ENCODE peak calls at places on chromosomes 6 and 20, in seven cellular contexts. One of them, this sample, is unnamed.

GRCh38 chr20:35947489-35947888 is 6.8 kb downstream of the SCAND1 start:
- DNase-seq in IMR-90: peak; percentile 4
- DNase-seq in ovary: no peak
- DNase-seq in right lobe of liver: peak; percentile 23
- DNase-seq in transverse colon: no peak
- DNase-seq in Peyer's patch: no peak
- DNase-seq in heart left ventricle: no peak
- DNase-seq in this sample: no peak

GRCh38 chr6:80543151-80543550 is 436.7 kb downstream of the BCKDHB start:
- DNase-seq in IMR-90: no peak
- DNase-seq in ovary: no peak
- DNase-seq in right lobe of liver: no peak
- DNase-seq in transverse colon: no peak
- DNase-seq in Peyer's patch: no peak
- DNase-seq in heart left ventricle: no peak
- DNase-seq in this sample: no peak

GRCh38 chr6:4398806-4399205 is 263.4 kb upstream of the ECI2 start:
- DNase-seq in IMR-90: peak; percentile 56
- DNase-seq in ovary: no peak
- DNase-seq in right lobe of liver: no peak
- DNase-seq in transverse colon: no peak
- DNase-seq in Peyer's patch: no peak
- DNase-seq in heart left ventricle: no peak
- DNase-seq in this sample: no peak

GRCh38 chr20:49951160-49951559 is 15.0 kb downstream of the RNF114 start:
- DNase-seq in IMR-90: peak; percentile 83
- DNase-seq in ovary: no peak
- DNase-seq in right lobe of liver: no peak
- DNase-seq in transverse colon: no peak
- DNase-seq in Peyer's patch: no peak
- DNase-seq in heart left ventricle: no peak
- DNase-seq in this sample: no peak

GRCh38 chr20:32493356-32493755 is 91.8 kb downstream of the NOL4L start:
- DNase-seq in IMR-90: no peak
- DNase-seq in ovary: no peak
- DNase-seq in right lobe of liver: no peak
- DNase-seq in transverse colon: no peak
- DNase-seq in Peyer's patch: no peak
- DNase-seq in heart left ventricle: no peak
- DNase-seq in this sample: no peak

GRCh38 chr20:25251019-25251418 is 3.1 kb downstream of the PYGB start:
- DNase-seq in IMR-90: no peak
- DNase-seq in ovary: no peak
- DNase-seq in right lobe of liver: no peak
- DNase-seq in transverse colon: peak; percentile 5
- DNase-seq in Peyer's patch: no peak
- DNase-seq in heart left ventricle: no peak
- DNase-seq in this sample: no peak

GRCh38 chr20:35467339-35468224 is 12.2 kb downstream of the CEP250 start:
- DNase-seq in IMR-90: peak; percentile 64
- DNase-seq in ovary: peak; percentile 74
- DNase-seq in right lobe of liver: no peak
- DNase-seq in transverse colon: no peak
- DNase-seq in Peyer's patch: no peak
- DNase-seq in heart left ventricle: no peak
- DNase-seq in this sample: peak; percentile 62

GRCh38 chr6:64280569-64280968 is 645.0 kb downstream of the PHF3 start:
- DNase-seq in IMR-90: peak; percentile 65
- DNase-seq in ovary: no peak
- DNase-seq in right lobe of liver: no peak
- DNase-seq in transverse colon: peak; percentile 19
- DNase-seq in Peyer's patch: no peak
- DNase-seq in heart left ventricle: no peak
- DNase-seq in this sample: peak; percentile 23

GRCh38 chr6:135104199-135104598 is 49.6 kb upstream of the HBS1L start:
- DNase-seq in IMR-90: no peak
- DNase-seq in ovary: no peak
- DNase-seq in right lobe of liver: no peak
- DNase-seq in transverse colon: no peak
- DNase-seq in Peyer's patch: no peak
- DNase-seq in heart left ventricle: no peak
- DNase-seq in this sample: no peak

GRCh38 chr6:125868252-125868651 is 77.5 kb downstream of the NCOA7 start:
- DNase-seq in IMR-90: no peak
- DNase-seq in ovary: no peak
- DNase-seq in right lobe of liver: no peak
- DNase-seq in transverse colon: no peak
- DNase-seq in Peyer's patch: no peak
- DNase-seq in heart left ventricle: no peak
- DNase-seq in this sample: no peak

GRCh38 chr6:12815884-12816600 is 99.5 kb downstream of the PHACTR1 start:
- DNase-seq in IMR-90: no peak
- DNase-seq in ovary: no peak
- DNase-seq in right lobe of liver: no peak
- DNase-seq in transverse colon: no peak
- DNase-seq in Peyer's patch: no peak
- DNase-seq in heart left ventricle: no peak
- DNase-seq in this sample: no peak

GRCh38 chr20:5688431-5688972 is 61.7 kb upstream of the SHLD1 start:
- DNase-seq in IMR-90: no peak
- DNase-seq in ovary: no peak
- DNase-seq in right lobe of liver: peak; percentile 25
- DNase-seq in transverse colon: no peak
- DNase-seq in Peyer's patch: no peak
- DNase-seq in heart left ventricle: peak; percentile 69
- DNase-seq in this sample: no peak

GRCh38 chr6:43778131-43778857 is 8.3 kb downstream of the VEGFA start:
- DNase-seq in IMR-90: no peak
- DNase-seq in ovary: no peak
- DNase-seq in right lobe of liver: peak; percentile 44
- DNase-seq in transverse colon: no peak
- DNase-seq in Peyer's patch: no peak
- DNase-seq in heart left ventricle: no peak
- DNase-seq in this sample: no peak

GRCh38 chr6:107816818-107817217 is 7.3 kb downstream of the SCML4 start:
- DNase-seq in IMR-90: no peak
- DNase-seq in ovary: peak; percentile 26
- DNase-seq in right lobe of liver: peak; percentile 51
- DNase-seq in transverse colon: no peak
- DNase-seq in Peyer's patch: no peak
- DNase-seq in heart left ventricle: no peak
- DNase-seq in this sample: no peak

GRCh38 chr6:12572884-12573824 is 143.4 kb upstream of the PHACTR1 start:
- DNase-seq in IMR-90: peak; percentile 79
- DNase-seq in ovary: no peak
- DNase-seq in right lobe of liver: no peak
- DNase-seq in transverse colon: no peak
- DNase-seq in Peyer's patch: no peak
- DNase-seq in heart left ventricle: no peak
- DNase-seq in this sample: peak; percentile 48

GRCh38 chr6:170403451-170403850 is 96.9 kb downstream of the FAM120B start:
- DNase-seq in IMR-90: peak; percentile 70
- DNase-seq in ovary: no peak
- DNase-seq in right lobe of liver: no peak
- DNase-seq in transverse colon: no peak
- DNase-seq in Peyer's patch: no peak
- DNase-seq in heart left ventricle: no peak
- DNase-seq in this sample: no peak

GRCh38 chr6:6699741-6700367 is 111.3 kb downstream of the LY86 start:
- DNase-seq in IMR-90: peak; percentile 91
- DNase-seq in ovary: peak; percentile 87
- DNase-seq in right lobe of liver: peak; percentile 53
- DNase-seq in transverse colon: peak; percentile 93
- DNase-seq in Peyer's patch: peak; percentile 80
- DNase-seq in heart left ventricle: peak; percentile 83
- DNase-seq in this sample: peak; percentile 96

GRCh38 chr20:33310327-33310899 is 27.4 kb downstream of the BPIFB1 start:
- DNase-seq in IMR-90: no peak
- DNase-seq in ovary: no peak
- DNase-seq in right lobe of liver: no peak
- DNase-seq in transverse colon: no peak
- DNase-seq in Peyer's patch: no peak
- DNase-seq in heart left ventricle: no peak
- DNase-seq in this sample: no peak

GRCh38 chr6:134826889-134827737 is 122.8 kb downstream of the ALDH8A1 start:
- DNase-seq in IMR-90: peak; percentile 81
- DNase-seq in ovary: peak; percentile 76
- DNase-seq in right lobe of liver: peak; percentile 86
- DNase-seq in transverse colon: peak; percentile 23
- DNase-seq in Peyer's patch: no peak
- DNase-seq in heart left ventricle: peak; percentile 57
- DNase-seq in this sample: peak; percentile 92

GRCh38 chr20:45987108-45987780 is 15.2 kb upstream of the ZNF335 start:
- DNase-seq in IMR-90: peak; percentile 45
- DNase-seq in ovary: no peak
- DNase-seq in right lobe of liver: peak; percentile 84
- DNase-seq in transverse colon: peak; percentile 78
- DNase-seq in Peyer's patch: peak; percentile 80
- DNase-seq in heart left ventricle: peak; percentile 54
- DNase-seq in this sample: peak; percentile 86

GRCh38 chr6:16704706-16705402 is 56.4 kb downstream of the ATXN1 start:
- DNase-seq in IMR-90: peak; percentile 79
- DNase-seq in ovary: no peak
- DNase-seq in right lobe of liver: no peak
- DNase-seq in transverse colon: no peak
- DNase-seq in Peyer's patch: no peak
- DNase-seq in heart left ventricle: no peak
- DNase-seq in this sample: no peak
- H3K4me1 ChIP-seq in IMR-90: peaks cover 13% of the 10 kb centered on the region
- H3K4me1 ChIP-seq in ovary: peaks cover 5% of the 10 kb centered on the region
- H3K4me1 ChIP-seq in right lobe of liver: peaks cover 10% of the 10 kb centered on the region
- H3K4me1 ChIP-seq in transverse colon: peaks cover 5% of the 10 kb centered on the region
- H3K4me1 ChIP-seq in Peyer's patch: no peaks in the 10 kb centered on the region
- H3K4me1 ChIP-seq in heart left ventricle: peaks cover 54% of the 10 kb centered on the region
- H3K4me1 ChIP-seq in this sample: peaks cover 25% of the 10 kb centered on the region

GRCh38 chr20:4513720-4514119 is 208.0 kb upstream of the PRND start:
- DNase-seq in IMR-90: peak; percentile 84
- DNase-seq in ovary: no peak
- DNase-seq in right lobe of liver: no peak
- DNase-seq in transverse colon: no peak
- DNase-seq in Peyer's patch: no peak
- DNase-seq in heart left ventricle: no peak
- DNase-seq in this sample: no peak
- TF ChIP-seq POLR2A in IMR-90: no peak
- TF ChIP-seq POLR2A in ovary: no peak
- TF ChIP-seq POLR2A in right lobe of liver: no peak
- TF ChIP-seq POLR2A in transverse colon: no peak
- TF ChIP-seq POLR2A in Peyer's patch: no peak
- TF ChIP-seq POLR2A in heart left ventricle: no peak
- TF ChIP-seq POLR2A in this sample: no peak

DNA sequence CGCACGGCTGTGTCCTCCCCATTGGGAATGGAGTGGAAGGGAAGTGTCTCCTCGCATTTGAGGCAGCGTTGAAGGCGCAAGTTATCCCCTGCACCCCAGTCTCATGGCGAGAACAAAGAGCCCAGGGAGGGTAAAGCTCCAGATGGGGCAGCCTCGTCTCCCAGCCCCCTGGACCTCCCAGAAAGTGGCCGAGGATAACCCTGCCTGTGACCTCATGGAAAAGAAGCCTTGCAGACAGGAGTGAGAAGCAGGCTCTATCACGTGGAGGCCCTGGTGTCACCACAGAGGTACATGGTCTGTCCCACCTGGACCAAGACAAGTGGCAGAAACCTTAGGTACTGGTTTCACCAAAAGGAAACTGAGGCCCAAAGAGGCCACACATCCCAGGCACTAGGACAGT is 134.8 kb upstream of the RPS6KA2 start:
- DNase-seq in IMR-90: no peak
- DNase-seq in ovary: no peak
- DNase-seq in right lobe of liver: no peak
- DNase-seq in transverse colon: no peak
- DNase-seq in Peyer's patch: no peak
- DNase-seq in heart left ventricle: no peak
- DNase-seq in this sample: no peak
- H3K27ac ChIP-seq in IMR-90: no peak overlapping the region
- H3K27ac ChIP-seq in ovary: no peak overlapping the region
- H3K27ac ChIP-seq in right lobe of liver: no peak overlapping the region
- H3K27ac ChIP-seq in transverse colon: no peak overlapping the region
- H3K27ac ChIP-seq in Peyer's patch: no peak overlapping the region
- H3K27ac ChIP-seq in heart left ventricle: no peak overlapping the region
- H3K27ac ChIP-seq in this sample: no peak overlapping the region

GRCh38 chr6:157217894-157218370 is 105.4 kb downstream of the TMEM242 start:
- DNase-seq in IMR-90: no peak
- DNase-seq in ovary: no peak
- DNase-seq in right lobe of liver: no peak
- DNase-seq in transverse colon: no peak
- DNase-seq in Peyer's patch: no peak
- DNase-seq in heart left ventricle: no peak
- DNase-seq in this sample: no peak

GRCh38 chr6:157221049-157221816 is 102.1 kb downstream of the TMEM242 start:
- DNase-seq in IMR-90: peak; percentile 63
- DNase-seq in ovary: peak; percentile 72
- DNase-seq in right lobe of liver: peak; percentile 86
- DNase-seq in transverse colon: peak; percentile 92
- DNase-seq in Peyer's patch: peak; percentile 90
- DNase-seq in heart left ventricle: peak; percentile 79
- DNase-seq in this sample: peak; percentile 84

GRCh38 chr6:157220485-157220884 is 102.8 kb downstream of the TMEM242 start:
- DNase-seq in IMR-90: no peak
- DNase-seq in ovary: no peak
- DNase-seq in right lobe of liver: no peak
- DNase-seq in transverse colon: no peak
- DNase-seq in Peyer's patch: no peak
- DNase-seq in heart left ventricle: no peak
- DNase-seq in this sample: no peak

GRCh38 chr6:157218371-157219198 is 104.7 kb downstream of the TMEM242 start:
- DNase-seq in IMR-90: no peak
- DNase-seq in ovary: no peak
- DNase-seq in right lobe of liver: no peak
- DNase-seq in transverse colon: no peak
- DNase-seq in Peyer's patch: no peak
- DNase-seq in heart left ventricle: no peak
- DNase-seq in this sample: no peak

DNA sequence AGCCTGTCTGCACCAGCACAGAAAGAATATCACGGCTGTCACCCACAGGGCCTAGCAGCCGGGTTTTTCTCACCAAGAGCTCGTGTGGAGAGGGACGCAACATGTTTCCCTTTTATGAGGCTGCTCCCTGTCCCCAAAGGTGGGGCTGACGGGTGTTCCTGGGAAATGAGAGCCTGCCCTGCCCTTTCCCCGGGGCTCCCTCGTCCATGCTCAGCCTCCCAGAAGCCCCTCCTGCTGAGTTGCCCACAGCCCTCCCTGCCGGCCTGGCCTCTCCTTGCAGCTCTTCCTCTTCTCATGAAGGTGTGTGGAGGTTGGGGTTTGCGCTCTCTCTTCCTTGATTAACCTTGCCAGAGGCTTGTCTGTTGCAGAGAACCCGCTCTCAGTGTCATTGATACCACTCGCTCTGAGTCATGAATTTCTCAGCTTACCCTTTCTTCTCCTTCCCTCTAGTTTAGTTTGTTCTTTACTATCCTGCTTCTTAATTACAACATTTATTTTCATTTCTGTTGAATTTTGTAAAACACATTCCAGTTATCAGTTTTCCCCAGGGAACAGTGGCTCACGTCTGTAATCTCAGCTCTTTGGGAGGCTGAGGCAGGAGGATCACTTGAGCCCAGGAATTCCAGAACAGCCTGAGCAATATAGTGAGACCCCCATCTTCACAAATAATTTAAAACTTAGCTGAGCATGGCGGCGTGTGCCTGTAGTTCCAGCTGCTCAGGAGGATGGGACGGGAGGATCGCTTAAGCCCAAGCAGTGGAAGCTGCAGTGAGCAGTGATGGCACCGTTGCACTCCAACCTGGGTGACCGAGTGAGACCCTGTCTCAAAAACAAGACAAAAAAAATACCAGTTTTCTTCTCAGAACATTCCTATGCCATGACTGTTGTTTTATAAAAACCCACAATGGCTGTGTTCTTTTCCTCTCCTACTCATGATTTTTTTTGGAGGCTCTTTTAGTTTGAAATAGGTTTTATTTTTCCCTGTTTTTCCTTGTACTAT is 103.8 kb downstream of the TMEM242 start:
- DNase-seq in IMR-90: peak; percentile 63
- DNase-seq in ovary: no peak
- DNase-seq in right lobe of liver: no peak
- DNase-seq in transverse colon: no peak
- DNase-seq in Peyer's patch: no peak
- DNase-seq in heart left ventricle: no peak
- DNase-seq in this sample: no peak
- H3K4me1 ChIP-seq in IMR-90: peaks cover 8% of the 10 kb centered on the region
- H3K4me1 ChIP-seq in ovary: no peaks in the 10 kb centered on the region
- H3K4me1 ChIP-seq in right lobe of liver: no peaks in the 10 kb centered on the region
- H3K4me1 ChIP-seq in transverse colon: peaks cover 7% of the 10 kb centered on the region
- H3K4me1 ChIP-seq in Peyer's patch: peaks cover 10% of the 10 kb centered on the region
- H3K4me1 ChIP-seq in heart left ventricle: peaks cover 8% of the 10 kb centered on the region
- H3K4me1 ChIP-seq in this sample: peaks cover 4% of the 10 kb centered on the region

This sample was measured in adrenal gland.